ENCODE peak calls at places on chromosomes 11 and 22, in nine cellular contexts. W is SW480; G is GM23248; B is effector CD4-positive, alpha-beta T cell; X is astrocyte; Q is HCT116; A is heart right ventricle; U is neural progenitor cell; J is AG09319. R is an unnamed sample.
A peak's percentile ranks its signal among the peaks of the same experiment; 100 is the strongest.

GRCh38 chr11:111557425-111558111 is 17.0 kb downstream of the LAYN start:
- DNase-seq in A (no peak), G (peak; percentile 98), X (peak; percentile 99), U (no peak), J (peak; percentile 84), Q (no peak), B (no peak), W (no peak), R (no peak)

GRCh38 chr22:49788492-49788891 is 39.2 kb downstream of the BRD1 start:
- DNase-seq in B (no peak), A (peak; percentile 76), Q (no peak), X (no peak), U (no peak), G (peak; percentile 67), J (no peak), W (no peak), R (no peak)

GRCh38 chr22:40610329-40610850 is 26.1 kb downstream of the MRTFA start:
- DNase-seq in W (no peak), G (no peak), B (no peak), A (no peak), U (no peak), X (no peak), Q (no peak), J (no peak), R (no peak)

GRCh38 chr11:13094930-13095687 is 86.0 kb downstream of the RASSF10 start:
- DNase-seq in G (no peak), U (no peak), X (no peak), Q (no peak), B (no peak), A (no peak), J (no peak), W (no peak), R (no peak)

GRCh38 chr11:69141742-69142141 is 14.0 kb upstream of the SMIM38 start:
- DNase-seq in G (no peak), U (no peak), B (no peak), Q (no peak), W (no peak), J (no peak), A (no peak), X (no peak), R (no peak)

GRCh38 chr11:120781486-120782120 is 242.3 kb upstream of the TBCEL start:
- DNase-seq in Q (no peak), J (no peak), A (no peak), B (no peak), W (no peak), X (no peak), G (no peak), U (no peak), R (no peak)

GRCh38 chr22:38766076-38766777 is 10.4 kb upstream of the SUN2 start:
- DNase-seq in G (peak; percentile 84), B (no peak), Q (peak; percentile 79), X (no peak), U (peak; percentile 77), W (peak; percentile 81), J (no peak), A (no peak), R (peak; percentile 76)

GRCh38 chr11:116990061-116990473 is 108.2 kb downstream of the SIK3 start:
- DNase-seq in X (peak; percentile 96), A (peak; percentile 17), B (no peak), W (no peak), G (peak; percentile 89), Q (no peak), U (no peak), J (peak; percentile 41), R (no peak)

GRCh38 chr11:74948546-74948897 is 369 bp downstream of the XRRA1 start:
- DNase-seq in G (peak; percentile 54), B (no peak), U (no peak), Q (no peak), J (no peak), W (peak; percentile 26), A (no peak), X (no peak), R (no peak)

GRCh38 chr22:21025763-21026755 is 6.3 kb downstream of the SLC7A4 start:
- DNase-seq in Q (no peak), W (no peak), X (no peak), B (no peak), U (no peak), J (no peak), G (no peak), A (no peak), R (no peak)

GRCh38 chr11:72813740-72814138 is 472 bp upstream of the ATG16L2 start:
- DNase-seq in G (peak; percentile 92), W (peak; percentile 58), J (no peak), B (no peak), A (peak; percentile 83), U (peak; percentile 82), Q (peak; percentile 56), X (no peak), R (peak; percentile 84)

GRCh38 chr22:45503071-45503815 is 560 bp downstream of the FBLN1 start:
- DNase-seq in B (no peak), W (no peak), U (peak; percentile 76), A (no peak), G (peak; percentile 44), Q (no peak), J (no peak), X (no peak), R (no peak)